ENCODE peak calls at places on chromosomes 2 and 18, in ten cellular contexts. A is kidney, Y is A673, U is right lobe of liver, O is tibial artery, L is foreskin keratinocyte, C is PC-3, H is body of pancreas, S is upper lobe of right lung, F is lung. I is an unnamed sample.

GRCh38 chr2:24345937-24346336 is 14.4 kb downstream of the ITSN2 start:
- DNase-seq in Y (no peak), F (no peak), O (no peak), C (no peak), S (no peak), U (no peak), A (no peak), L (no peak), H (no peak), I (no peak)

GRCh38 chr18:48798334-48799197 is 152.2 kb downstream of the SMAD7 start:
- DNase-seq in Y (no peak), A (peak; percentile 43), C (no peak), U (no peak), F (no peak), L (no peak), H (peak; percentile 8), S (peak; percentile 54), O (peak; percentile 63), I (peak; percentile 20)

GRCh38 chr18:36127866-36128845 is 984 bp downstream of the SLC39A6 start:
- DNase-seq in S (no peak), C (peak; percentile 5), A (peak; percentile 71), H (peak; percentile 18), L (no peak), U (no peak), F (no peak), O (no peak), Y (peak; percentile 26), I (peak; percentile 71)

GRCh38 chr2:99818842-99819241 is 323.5 kb downstream of the AFF3 start:
- DNase-seq in L (no peak), F (no peak), H (no peak), U (no peak), Y (no peak), A (no peak), O (no peak), S (no peak), C (peak; percentile 71), I (no peak)

GRCh38 chr2:70104231-70105111 is 17.2 kb downstream of the PCBP1 start:
- DNase-seq in A (no peak), C (no peak), F (no peak), U (peak; percentile 55), Y (peak; percentile 48), H (peak; percentile 66), S (no peak), O (peak; percentile 60), L (no peak), I (peak; percentile 76)

GRCh38 chr2:45918816-45919655 is 267.6 kb downstream of the PRKCE start:
- DNase-seq in F (no peak), L (no peak), O (no peak), U (peak; percentile 66), A (no peak), H (peak; percentile 78), C (no peak), Y (no peak), S (no peak), I (no peak)

GRCh38 chr2:121530210-121530562 is 494 bp upstream of the RNU4ATAC start:
- DNase-seq in S (peak; percentile 89), F (peak; percentile 74), O (peak; percentile 84), U (peak; percentile 74), A (peak; percentile 94), C (peak; percentile 67), Y (no peak), L (peak; percentile 66), H (peak; percentile 73), I (peak; percentile 94)

GRCh38 chr2:75071766-75072165 is 113.3 kb downstream of the POLE4 start:
- DNase-seq in S (no peak), U (no peak), C (no peak), H (no peak), A (no peak), F (no peak), Y (no peak), L (no peak), O (no peak), I (no peak)

GRCh38 chr2:157898591-157898996 is 22.5 kb upstream of the ACVR1 start:
- DNase-seq in S (no peak), Y (peak; percentile 28), A (no peak), O (no peak), H (peak; percentile 76), F (peak; percentile 33), U (no peak), C (peak; percentile 69), L (peak; percentile 53), I (no peak)

GRCh38 chr18:39380186-39380714 is 1814.7 kb upstream of the CELF4 start:
- DNase-seq in L (peak; percentile 8), H (no peak), S (no peak), U (no peak), Y (no peak), A (no peak), O (no peak), C (no peak), F (no peak), I (no peak)

GRCh38 chr2:64659252-64659651 is 5.5 kb upstream of the SERTAD2 start:
- DNase-seq in U (no peak), H (no peak), L (no peak), A (no peak), O (no peak), C (no peak), S (no peak), Y (no peak), F (no peak), I (no peak)

GRCh38 chr2:64666810-64667438 is 13.2 kb upstream of the SERTAD2 start:
- DNase-seq in Y (no peak), U (no peak), O (no peak), A (no peak), C (no peak), F (no peak), H (no peak), S (no peak), L (no peak), I (no peak)

GRCh38 chr2:64667535-64667934 is 13.8 kb upstream of the SERTAD2 start:
- DNase-seq in L (no peak), H (no peak), Y (no peak), O (no peak), U (no peak), A (no peak), C (no peak), F (no peak), S (no peak), I (no peak)

GRCh38 chr2:64661770-64662169 is 8.1 kb upstream of the SERTAD2 start:
- DNase-seq in Y (no peak), F (no peak), S (no peak), C (peak; percentile 42), H (no peak), U (no peak), A (no peak), O (no peak), L (no peak), I (no peak)

DNA sequence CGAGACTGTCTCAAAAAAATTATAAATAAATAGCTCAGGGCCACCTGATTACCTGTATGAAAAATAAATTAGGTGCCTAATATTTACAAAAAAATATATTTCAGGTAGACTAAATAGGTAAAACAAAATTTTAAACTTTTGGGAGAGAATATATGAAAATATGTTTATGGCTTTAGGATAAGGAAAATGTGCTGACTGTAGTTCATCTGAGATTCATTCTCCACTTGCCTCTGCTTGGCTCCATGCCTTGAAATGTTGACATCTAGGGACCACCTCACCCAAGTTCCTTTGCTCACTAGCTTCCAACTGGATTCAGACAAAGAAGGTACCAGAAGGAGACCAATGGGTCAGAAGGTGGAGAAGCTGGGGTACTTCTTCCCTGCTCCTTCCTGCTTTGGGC is 9.7 kb upstream of the SERTAD2 start:
- DNase-seq in U (no peak), F (no peak), H (no peak), L (no peak), Y (no peak), S (no peak), A (no peak), C (no peak), O (no peak), I (no peak)
- H3K27ac ChIP-seq in U (no peak overlapping the region), F (no peak overlapping the region), H (no peak overlapping the region), L (no peak overlapping the region), Y (no peak overlapping the region), S (no peak overlapping the region), A (no peak overlapping the region), C (no peak overlapping the region), O (no peak overlapping the region), I (no peak overlapping the region)

DNA sequence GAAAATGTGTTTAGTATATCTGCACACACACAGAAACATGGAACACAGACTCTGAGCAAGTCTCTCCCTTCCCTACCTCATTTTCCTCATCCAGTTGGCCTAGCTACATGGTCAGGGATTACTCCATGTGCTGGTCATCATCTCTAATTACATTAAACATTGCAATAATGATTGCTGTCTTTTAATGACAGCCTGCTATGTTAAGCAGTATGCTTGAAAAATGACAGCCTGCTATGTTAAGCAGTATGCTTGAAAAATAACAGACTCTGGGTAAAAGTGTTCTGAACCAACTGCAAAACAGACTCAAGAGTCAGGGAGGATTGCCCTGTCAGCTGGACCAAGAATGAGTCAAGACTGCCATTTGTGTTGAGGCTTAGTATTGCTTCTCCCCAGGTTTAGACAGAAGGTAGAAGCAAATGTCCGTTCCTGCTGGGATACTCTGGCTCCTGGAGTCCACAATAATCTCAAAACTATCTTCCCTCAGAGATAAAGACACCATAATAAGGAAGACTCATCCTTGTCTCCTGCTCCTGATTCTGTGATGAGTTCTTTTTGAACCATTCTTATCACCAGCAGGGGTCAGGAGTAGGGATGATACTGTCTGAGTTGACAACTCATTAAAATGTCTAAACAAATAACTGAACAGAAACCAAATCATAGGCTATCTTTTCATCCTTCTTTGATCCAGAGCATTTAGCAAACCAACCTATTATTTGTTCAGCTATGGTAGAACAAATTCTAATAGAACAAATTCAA is 57.7 kb downstream of the CCDC93 start:
- DNase-seq in O (no peak), Y (no peak), L (no peak), S (no peak), C (no peak), H (no peak), U (no peak), F (no peak), A (no peak), I (no peak)
- TF ChIP-seq CTCF in O (no peak), Y (peak; percentile 37), L (peak; percentile 49), S (no peak), C (peak; percentile 36), H (no peak), U (no peak), F (no peak), A (no peak), I (peak; percentile 56)

DNA sequence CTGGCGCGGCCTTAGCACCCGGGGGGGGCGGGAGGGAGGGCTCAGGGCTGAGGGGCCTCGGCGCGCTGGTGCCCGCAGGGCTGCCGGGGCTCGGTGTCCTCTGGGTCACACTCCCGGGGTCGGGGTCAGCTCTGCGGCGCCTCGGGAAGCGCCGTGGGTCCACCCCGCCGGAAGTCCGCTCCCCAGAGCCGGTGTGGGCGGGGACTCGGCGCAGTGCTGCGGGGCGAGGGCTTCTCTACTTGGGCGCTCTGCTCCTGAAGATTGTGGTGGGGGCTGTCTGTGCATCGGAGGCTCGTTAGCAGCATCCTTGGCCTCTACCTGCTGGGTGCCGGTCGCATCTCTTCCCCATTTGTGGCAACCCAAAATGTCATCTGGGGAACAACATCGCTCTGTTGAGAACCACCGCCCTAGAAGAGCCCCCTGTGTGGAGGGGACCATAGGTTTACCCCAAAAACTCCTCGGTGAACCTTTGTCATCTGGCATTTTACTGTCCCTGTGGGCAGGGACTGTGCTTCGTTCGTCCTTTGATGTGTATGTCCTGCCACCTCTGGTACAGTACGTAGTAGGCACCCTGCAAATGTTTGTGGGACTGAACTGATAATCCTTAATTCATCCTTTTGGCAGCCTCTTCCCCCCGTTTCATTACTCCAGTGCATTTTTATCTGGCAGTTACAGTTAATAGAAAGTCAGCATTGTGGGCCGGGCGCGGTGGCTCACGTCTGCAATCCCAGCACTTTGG is 553 bp downstream of the NAPG start:
- DNase-seq in S (peak; percentile 86), H (peak; percentile 46), F (peak; percentile 52), O (peak; percentile 82), U (peak; percentile 66), C (peak; percentile 48), Y (peak; percentile 61), A (peak; percentile 90), L (no peak), I (peak; percentile 83)
- H3K4me1 ChIP-seq in S (peaks cover 38% of the 10 kb centered on the region), H (peaks cover 22% of the 10 kb centered on the region), F (peaks cover 6% of the 10 kb centered on the region), O (peaks cover 34% of the 10 kb centered on the region), U (no peaks in the 10 kb centered on the region), C (peaks cover 31% of the 10 kb centered on the region), Y (peaks cover 19% of the 10 kb centered on the region), A (peaks cover 10% of the 10 kb centered on the region), L (peaks cover 4% of the 10 kb centered on the region), I (no peaks in the 10 kb centered on the region)

GRCh38 chr18:23538040-23538439 is 34.7 kb downstream of the RMC1 start:
- DNase-seq in S (no peak), A (no peak), Y (no peak), U (no peak), C (no peak), L (no peak), F (no peak), O (no peak), H (no peak), I (no peak)
- H3K27ac ChIP-seq in S (no peak overlapping the region), A (no peak overlapping the region), Y (no peak overlapping the region), U (no peak overlapping the region), C (no peak overlapping the region), L (no peak overlapping the region), F (no peak overlapping the region), O (no peak overlapping the region), H (no peak overlapping the region), I (no peak overlapping the region)